ENCODE peak calls at places on chromosomes 4 and X, in four cellular contexts. T is K562, C is HL-60, I is GM12878. J is an unnamed sample.

GRCh38 chr4:8647626-8648025 is 55.1 kb downstream of the CPZ start:
- DNase-seq in T (no peak), C (no peak), I (no peak), J (no peak)

GRCh38 chrX:100642296-100642695 is 1.7 kb upstream of the SRPX2 start:
- DNase-seq in T (no peak), C (no peak), I (no peak), J (no peak)

GRCh38 chr4:109729155-109729562 is 711 bp downstream of the PLA2G12A start:
- DNase-seq in T (peak), C (no peak), I (no peak), J (no peak)

GRCh38 chr4:117654064-117654463 is 380.2 kb upstream of the NDST3 start:
- DNase-seq in T (no peak), C (no peak), I (no peak), J (no peak)

GRCh38 chr4:7705062-7705461 is 234.6 kb downstream of the AFAP1 start:
- DNase-seq in T (no peak), C (no peak), I (no peak), J (no peak)

GRCh38 chrX:9117851-9118250 is 83.9 kb upstream of the FAM9B start:
- DNase-seq in T (no peak), C (no peak), I (no peak), J (no peak)

GRCh38 chr4:98618670-98619069 is 39.7 kb downstream of the TSPAN5 start:
- DNase-seq in T (no peak), C (no peak), I (no peak), J (no peak)

GRCh38 chrX:41909068-41909467 is 14.3 kb downstream of the CASK start:
- DNase-seq in T (no peak), C (no peak), I (no peak), J (no peak)

GRCh38 chr4:16508968-16509367 is 282.7 kb upstream of the TAPT1 start:
- DNase-seq in T (peak), C (no peak), I (no peak), J (no peak)

GRCh38 chr4:185710487-185710995 is 101.5 kb downstream of the SORBS2 start:
- DNase-seq in T (no peak), C (no peak), I (no peak), J (no peak)

GRCh38 chr4:182265881-182266280 is 22.7 kb downstream of the TENM3 start:
- DNase-seq in T (no peak), C (no peak), I (no peak), J (no peak)

GRCh38 chr4:139556071-139556734 is at the start of gene SETD7:
- DNase-seq in T (peak), C (peak), I (no peak), J (peak)

GRCh38 chr4:88163286-88163685 is 4.8 kb upstream of the ABCG2 start:
- DNase-seq in T (no peak), C (no peak), I (no peak), J (no peak)

GRCh38 chrX:24208494-24209240 is 59.1 kb downstream of the ZFX start:
- DNase-seq in T (no peak), C (no peak), I (no peak), J (no peak)

GRCh38 chr4:107854326-107855030 is 29.7 kb downstream of the SGMS2 start:
- DNase-seq in T (no peak), C (no peak), I (no peak), J (no peak)

GRCh38 chr4:121791481-121791880 is 9.6 kb upstream of the EXOSC9 start:
- DNase-seq in T (no peak), C (no peak), I (no peak), J (no peak)

GRCh38 chr4:80507507-80507906 is 172.0 kb downstream of the CFAP299 start:
- DNase-seq in T (no peak), C (no peak), I (peak), J (no peak)

GRCh38 chrX:71815906-71816156 is 52.7 kb downstream of the CXorf49B start:
- DNase-seq in T (no peak), C (no peak), I (no peak), J (no peak)

GRCh38 chr4:3079694-3080123 is 5.2 kb downstream of the HTT start:
- DNase-seq in T (no peak), C (no peak), I (peak), J (no peak)

GRCh38 chr4:99467908-99468307 is 32.8 kb upstream of the ADH7 start:
- DNase-seq in T (no peak), C (no peak), I (no peak), J (no peak)

GRCh38 chr4:1170805-1171305 is 1.5 kb downstream of the SPON2 start:
- DNase-seq in T (no peak), C (no peak), I (no peak), J (no peak)

DNA sequence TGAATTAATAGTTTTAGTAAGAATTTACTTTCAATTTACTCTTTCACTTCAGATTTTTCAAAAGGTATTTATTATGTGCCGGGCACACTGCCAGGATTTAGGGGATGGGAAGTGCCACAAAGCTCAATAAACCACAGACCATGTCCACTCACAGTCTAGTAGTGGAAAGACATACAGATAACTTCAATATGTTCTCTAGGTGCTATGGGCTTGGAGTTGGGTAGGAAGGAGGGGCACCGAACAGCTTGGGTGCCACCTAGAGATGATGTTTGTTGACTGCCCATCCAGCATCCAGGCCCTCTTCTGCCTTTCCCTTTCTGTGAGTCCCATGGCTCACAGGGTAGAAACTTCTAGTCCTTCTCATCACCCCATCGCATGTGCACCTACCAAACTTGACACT is 17.8 kb downstream of the MFAP3L start:
- DNase-seq in T (no peak), C (no peak), I (no peak), J (no peak)
- TF ChIP-seq SPI1 in T (no peak), C (no peak), I (no peak), J (no peak)

GRCh38 chr4:174490356-174490969 is 31.8 kb downstream of the HPGD start:
- DNase-seq in T (no peak), C (no peak), I (no peak), J (no peak)
- TF ChIP-seq SPI1 in T (no peak), C (no peak), I (no peak), J (no peak)

GRCh38 chr4:77930154-77930553 is 67.5 kb downstream of the MRPL1 start:
- DNase-seq in T (no peak), C (no peak), I (no peak), J (no peak)

GRCh38 chr4:77922158-77923094 is 59.8 kb downstream of the MRPL1 start:
- DNase-seq in T (no peak), C (no peak), I (no peak), J (no peak)

GRCh38 chr4:77931452-77932135 is 69.0 kb downstream of the MRPL1 start:
- DNase-seq in T (no peak), C (no peak), I (no peak), J (no peak)

GRCh38 chr4:77930876-77931275 is 68.2 kb downstream of the MRPL1 start:
- DNase-seq in T (no peak), C (no peak), I (no peak), J (no peak)

GRCh38 chr4:77927991-77928925 is 65.6 kb downstream of the MRPL1 start:
- DNase-seq in T (no peak), C (no peak), I (no peak), J (no peak)
- TF ChIP-seq SPI1 in T (no peak), C (no peak), I (no peak), J (no peak)

GRCh38 chr4:128844931-128845330 is 35.4 kb downstream of the JADE1 start:
- DNase-seq in T (no peak), C (no peak), I (no peak), J (no peak)
- TF ChIP-seq SPI1 in T (no peak), C (no peak), I (no peak), J (no peak)

GRCh38 chr4:166600264-166600663 is 634.0 kb downstream of the SPOCK3 start:
- DNase-seq in T (no peak), C (no peak), I (no peak), J (no peak)
- TF ChIP-seq SPI1 in T (no peak), C (no peak), I (no peak), J (no peak)

GRCh38 chrX:108121291-108121690 is 29.7 kb downstream of the ATG4A start:
- DNase-seq in T (no peak), C (no peak), I (no peak), J (no peak)
- TF ChIP-seq SPI1 in T (no peak), C (no peak), I (no peak), J (no peak)

GRCh38 chr4:52376107-52376704 is 282.9 kb downstream of the USP46 start:
- DNase-seq in T (peak), C (no peak), I (no peak), J (no peak)
- TF ChIP-seq SPI1 in T (no peak), C (no peak), I (no peak), J (no peak)

J was measured in GM12891.